ENCODE peak calls at places on chromosome 22, in four cellular contexts. C, K, D and P are unnamed samples.

GRCh38 chr22:46613606-46613997 is 6.6 kb upstream of the GRAMD4 start:
- DNase-seq in C (no peak), K (no peak), D (peak; percentile 7), P (peak; percentile 40)

GRCh38 chr22:17853066-17853465 is 78.8 kb upstream of the BID start:
- DNase-seq in C (no peak), K (no peak), D (no peak), P (no peak)

GRCh38 chr22:46070722-46071450 is 79.4 kb upstream of the PPARA start:
- DNase-seq in C (peak; percentile 88), K (no peak), D (peak; percentile 57), P (peak; percentile 68)

GRCh38 chr22:33919591-33920501 is at the start of gene LARGE1:
- DNase-seq in C (peak; percentile 72), K (no peak), D (no peak), P (peak; percentile 67)

GRCh38 chr22:43238526-43239006 is 51.6 kb upstream of the TTLL12 start:
- DNase-seq in C (no peak), K (no peak), D (no peak), P (no peak)

GRCh38 chr22:45284705-45285305 is at the start of gene UPK3A:
- DNase-seq in C (peak; percentile 77), K (no peak), D (peak; percentile 54), P (peak; percentile 88)

GRCh38 chr22:44574057-44574456 is 76.0 kb upstream of the RTL6 start:
- DNase-seq in C (no peak), K (peak; percentile 40), D (no peak), P (no peak)

GRCh38 chr22:39479254-39479653 is 22.4 kb downstream of the MGAT3 start:
- DNase-seq in C (no peak), K (no peak), D (no peak), P (no peak)

GRCh38 chr22:18130699-18131429 is 19.1 kb upstream of the USP18 start:
- DNase-seq in C (no peak), K (no peak), D (no peak), P (no peak)

GRCh38 chr22:49215840-49216239 is 611.8 kb downstream of the BRD1 start:
- DNase-seq in C (no peak), K (no peak), D (no peak), P (no peak)

GRCh38 chr22:30902496-30903357 is 65.8 kb downstream of the MORC2 start:
- DNase-seq in C (no peak), K (no peak), D (no peak), P (no peak)

GRCh38 chr22:44325718-44326548 is 13.2 kb upstream of the SHISAL1 start:
- DNase-seq in C (peak; percentile 82), K (no peak), D (no peak), P (no peak)

GRCh38 chr22:46846154-46846831 is 83.8 kb downstream of the TBC1D22A start:
- DNase-seq in C (no peak), K (peak; percentile 54), D (peak; percentile 25), P (no peak)

GRCh38 chr22:29080061-29080975 is 7.5 kb downstream of the KREMEN1 start:
- DNase-seq in C (peak; percentile 64), K (no peak), D (no peak), P (no peak)

GRCh38 chr22:31790240-31790639 is 36.4 kb downstream of the DEPDC5 start:
- DNase-seq in C (no peak), K (no peak), D (no peak), P (no peak)

GRCh38 chr22:23534851-23535717 is 45.0 kb downstream of the IGLL1 start:
- DNase-seq in C (no peak), K (no peak), D (no peak), P (no peak)
- H3K27ac ChIP-seq in C (no peak overlapping the region), K (no peak overlapping the region), D (no peak overlapping the region), P (peak overlapping the region; percentile 81)

GRCh38 chr22:35868938-35869337 is 151.3 kb downstream of the APOL5 start:
- DNase-seq in C (no peak), K (no peak), D (no peak), P (no peak)

GRCh38 chr22:35873426-35873825 is 155.2 kb downstream of the RBFOX2 start:
- DNase-seq in C (no peak), K (no peak), D (no peak), P (no peak)

GRCh38 chr22:35866646-35867045 is 149.0 kb downstream of the APOL5 start:
- DNase-seq in C (no peak), K (no peak), D (no peak), P (no peak)

GRCh38 chr22:35872451-35872850 is 154.8 kb downstream of the APOL5 start:
- DNase-seq in C (no peak), K (no peak), D (no peak), P (no peak)

DNA sequence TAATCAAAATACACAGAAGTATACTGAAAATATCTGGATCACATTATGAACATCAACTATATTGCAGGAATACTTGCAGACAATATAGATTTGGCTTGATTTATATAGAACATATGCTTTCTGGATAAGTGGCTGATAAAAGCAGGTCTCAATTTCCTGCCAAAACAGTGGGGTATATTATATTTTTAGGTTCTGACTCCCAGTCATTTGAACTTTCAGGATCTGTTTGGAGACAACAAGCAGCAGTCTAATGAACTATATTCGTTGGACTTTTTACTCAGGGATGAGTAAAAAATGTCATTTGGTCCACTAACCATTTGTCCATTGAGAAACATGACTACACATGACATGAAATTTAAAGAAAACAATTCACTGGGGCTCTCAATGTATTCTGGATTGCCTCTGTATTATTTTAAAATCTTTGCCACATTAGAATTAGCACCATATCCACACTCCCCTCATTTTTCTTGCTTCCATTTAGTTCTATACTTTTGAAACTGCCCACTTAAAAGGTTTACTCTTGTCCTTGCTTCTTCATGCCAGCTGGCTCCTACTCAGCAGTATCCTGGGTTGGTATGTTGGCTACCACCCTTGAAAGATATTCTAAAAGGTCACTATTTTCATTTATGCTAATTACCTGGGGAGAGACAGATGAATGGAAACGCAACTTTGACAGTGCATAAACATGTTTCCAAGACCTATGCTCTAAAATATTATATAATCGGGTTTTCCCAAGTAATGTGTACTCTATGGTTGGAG is 153.0 kb downstream of the APOL5 start:
- DNase-seq in C (no peak), K (no peak), D (no peak), P (no peak)
- H3K27ac ChIP-seq in C (no peak overlapping the region), K (no peak overlapping the region), D (no peak overlapping the region), P (no peak overlapping the region)

GRCh38 chr22:22704156-22704946 is 59.9 kb downstream of the GGTLC2 start:
- DNase-seq in C (no peak), K (no peak), D (no peak), P (no peak)

GRCh38 chr22:22700631-22701030 is 56.2 kb downstream of the GGTLC2 start:
- DNase-seq in C (no peak), K (no peak), D (no peak), P (no peak)

GRCh38 chr22:22703715-22704114 is 59.3 kb downstream of the GGTLC2 start:
- DNase-seq in C (no peak), K (no peak), D (no peak), P (no peak)

GRCh38 chr22:22702874-22703570 is 58.6 kb downstream of the GGTLC2 start:
- DNase-seq in C (no peak), K (no peak), D (no peak), P (no peak)

GRCh38 chr22:22702159-22702873 is 57.9 kb downstream of the GGTLC2 start:
- DNase-seq in C (no peak), K (no peak), D (no peak), P (peak; percentile 44)
- H3K27ac ChIP-seq in C (no peak overlapping the region), K (no peak overlapping the region), D (no peak overlapping the region), P (no peak overlapping the region)

GRCh38 chr22:36197065-36197440 is 4.6 kb downstream of the APOL4 start:
- DNase-seq in C (peak; percentile 27), K (no peak), D (no peak), P (peak; percentile 42)
- H3K27ac ChIP-seq in C (no peak overlapping the region), K (no peak overlapping the region), D (no peak overlapping the region), P (peak overlapping the region; percentile 20)

GRCh38 chr22:38261478-38261803 is 11.4 kb downstream of the TMEM184B start:
- DNase-seq in C (no peak), K (no peak), D (no peak), P (no peak)
- H3K27ac ChIP-seq in C (no peak overlapping the region), K (no peak overlapping the region), D (no peak overlapping the region), P (peak overlapping the region; percentile 88)

DNA sequence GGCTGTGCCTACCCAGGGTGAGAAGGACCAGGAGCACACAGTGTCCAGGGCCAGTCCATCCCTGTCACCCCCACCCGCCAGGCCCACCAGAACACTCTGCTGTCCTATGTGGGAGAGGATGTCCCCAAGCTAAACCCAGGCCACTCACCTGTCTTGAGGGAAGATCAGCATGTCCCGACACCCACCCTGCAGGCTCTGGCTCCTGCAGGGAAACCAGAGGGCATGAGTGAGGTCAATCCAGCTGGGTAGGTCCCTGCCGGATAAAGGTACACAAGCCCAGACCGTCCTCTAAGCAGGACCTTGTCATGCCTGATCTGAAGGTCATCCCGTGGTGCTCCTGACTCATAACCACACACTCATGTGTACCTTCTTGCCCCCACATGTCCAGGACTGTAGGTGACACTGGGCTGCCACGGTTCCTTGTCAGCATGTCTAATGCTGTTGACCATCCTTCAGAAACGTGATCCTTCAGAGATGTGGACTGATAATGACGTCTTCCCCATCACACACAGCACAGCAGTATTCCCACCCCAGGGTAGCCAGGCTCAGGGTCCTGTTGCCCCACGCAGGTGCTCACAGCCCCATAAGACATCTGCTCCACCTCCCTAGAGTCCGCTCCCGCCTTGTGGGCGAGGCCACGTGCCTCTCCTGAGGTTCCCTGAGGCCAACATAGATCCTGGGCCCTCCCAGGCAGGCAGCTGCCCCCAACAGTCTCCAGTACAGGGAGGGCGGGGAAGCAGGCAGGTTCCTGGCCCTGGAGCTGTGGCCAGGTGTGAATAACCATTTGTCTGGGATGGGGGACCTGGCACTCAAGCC is 6.1 kb downstream of the ARVCF start:
- DNase-seq in C (no peak), K (peak; percentile 11), D (no peak), P (no peak)
- H3K27ac ChIP-seq in C (no peak overlapping the region), K (no peak overlapping the region), D (no peak overlapping the region), P (no peak overlapping the region)

DNA sequence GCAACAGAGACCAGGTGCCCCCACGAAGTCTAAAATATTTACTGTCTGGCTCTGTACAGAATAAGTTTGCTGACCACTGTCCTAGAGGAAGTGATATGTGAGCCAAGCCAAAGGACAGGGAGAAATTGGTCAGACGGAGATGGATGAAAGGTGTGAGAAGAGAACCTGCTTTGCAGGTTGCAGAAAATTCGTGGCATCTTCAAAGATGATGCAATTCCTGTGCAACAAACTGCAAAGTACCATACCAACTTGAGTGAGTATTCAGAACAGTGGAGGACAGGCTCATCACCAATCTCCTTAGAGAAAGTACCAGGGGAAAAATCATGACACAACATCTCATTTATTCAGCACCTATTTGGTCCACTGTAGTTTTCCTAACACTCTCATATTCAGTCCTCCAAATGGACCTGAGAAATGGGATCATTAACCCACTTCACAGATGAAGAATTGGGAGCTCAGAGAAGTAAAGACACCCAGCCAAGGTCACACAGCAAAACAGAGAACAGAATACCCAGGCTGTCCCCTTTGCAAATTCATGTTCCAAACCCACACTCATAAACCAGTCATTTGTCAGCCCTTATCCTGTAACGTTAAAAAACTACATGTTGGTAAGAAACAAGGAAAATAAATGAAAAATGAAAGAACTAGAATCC is 536.8 kb downstream of the MIAT start:
- DNase-seq in C (no peak), K (no peak), D (no peak), P (no peak)
- H3K27ac ChIP-seq in C (no peak overlapping the region), K (no peak overlapping the region), D (no peak overlapping the region), P (peak overlapping the region; percentile 61)